ENCODE peak calls at places on chromosome 12, in four cellular contexts. V is BE2C, K is H1, W is body of pancreas. I is an unnamed sample.

GRCh38 chr12:49548822-49549648 is 10.2 kb downstream of the KCNH3 start:
- DNase-seq in W (no peak), K (no peak), V (no peak), I (no peak)

GRCh38 chr12:53123578-53124351 is 20.5 kb downstream of the SOAT2 start:
- DNase-seq in W (no peak), V (no peak), K (no peak), I (no peak)

GRCh38 chr12:66900616-66901015 is 221.7 kb upstream of the GRIP1 start:
- DNase-seq in V (no peak), W (no peak), K (no peak), I (no peak)

GRCh38 chr12:99009654-99010296 is 364.7 kb downstream of the APAF1 start:
- DNase-seq in V (no peak), W (no peak), K (no peak), I (no peak)

GRCh38 chr12:103799504-103800251 is 41.4 kb downstream of the NT5DC3 start:
- DNase-seq in W (no peak), V (no peak), K (no peak), I (no peak)

GRCh38 chr12:78568326-78569020 is 296.1 kb upstream of the SYT1 start:
- DNase-seq in K (no peak), V (no peak), W (no peak), I (no peak)

GRCh38 chr12:14135996-14136395 is 154.6 kb upstream of the GRIN2B start:
- DNase-seq in K (no peak), W (no peak), V (no peak), I (no peak)

GRCh38 chr12:19507823-19508222 is 68.5 kb downstream of the AEBP2 start:
- DNase-seq in K (no peak), W (no peak), V (no peak), I (no peak)

GRCh38 chr12:66398931-66399625 is 96.8 kb downstream of the HELB start:
- DNase-seq in V (no peak), K (no peak), W (no peak), I (no peak)

GRCh38 chr12:111838353-111838752 is 3.7 kb upstream of the MAPKAPK5 start:
- DNase-seq in V (no peak), W (no peak), K (no peak), I (no peak)

GRCh38 chr12:117377758-117378157 is 16.3 kb upstream of the NOS1 start:
- DNase-seq in V (no peak), K (no peak), W (no peak), I (no peak)

I was measured in iPS DF 6.9.